ENCODE peak calls at places on chromosomes 7 and 10, in eight cellular contexts. J is suprapubic skin, A is esophagus muscularis mucosa, Y is endothelial cell of umbilical vein, H is HL-60, D is SK-N-SH, R is breast epithelium, K is H1. N is an unnamed sample.

GRCh38 chr7:13071999-13072398 is 384.6 kb downstream of the ARL4A start:
- DNase-seq in J (no peak), A (no peak), Y (no peak), H (no peak), D (no peak), R (no peak), K (no peak), N (no peak)

GRCh38 chr10:4770766-4771553 is 55.0 kb upstream of the AKR1E2 start:
- DNase-seq in J (no peak), A (no peak), Y (peak; percentile 97), H (no peak), D (peak; percentile 8), R (no peak), K (no peak), N (no peak)

GRCh38 chr10:121772406-121772805 is 155.4 kb downstream of the ATE1 start:
- DNase-seq in J (no peak), A (no peak), Y (no peak), H (no peak), D (no peak), R (no peak), K (no peak), N (no peak)

GRCh38 chr7:100577507-100577906 is 3.8 kb upstream of the SAP25 start:
- DNase-seq in J (no peak), A (no peak), Y (no peak), H (no peak), D (peak; percentile 11), R (no peak), K (no peak), N (peak; percentile 76)

GRCh38 chr7:151254851-151255250 is 6.4 kb upstream of the SMARCD3 start:
- DNase-seq in J (peak; percentile 33), A (no peak), Y (no peak), H (no peak), D (no peak), R (no peak), K (no peak), N (no peak)

GRCh38 chr7:106283831-106284515 is 810 bp downstream of the NAMPT start:
- DNase-seq in J (peak; percentile 77), A (no peak), Y (peak; percentile 63), H (peak; percentile 55), D (no peak), R (peak; percentile 52), K (no peak), N (no peak)

GRCh38 chr7:139739863-139740597 is 37.8 kb downstream of the HIPK2 start:
- DNase-seq in J (no peak), A (no peak), Y (no peak), H (no peak), D (no peak), R (no peak), K (no peak), N (no peak)

GRCh38 chr7:21617916-21618390 is 75.1 kb downstream of the DNAH11 start:
- DNase-seq in J (no peak), A (no peak), Y (peak; percentile 30), H (no peak), D (no peak), R (no peak), K (no peak), N (no peak)

GRCh38 chr7:75962607-75963382 is 31.6 kb downstream of the TMEM120A start:
- DNase-seq in J (peak; percentile 73), A (no peak), Y (peak; percentile 74), H (no peak), D (peak; percentile 68), R (no peak), K (no peak), N (peak; percentile 80)

GRCh38 chr7:42155836-42156540 is 81.0 kb downstream of the GLI3 start:
- DNase-seq in J (no peak), A (no peak), Y (no peak), H (no peak), D (no peak), R (no peak), K (no peak), N (no peak)

GRCh38 chr7:98284335-98285036 is 3.0 kb downstream of the BRI3 start:
- DNase-seq in J (no peak), A (peak; percentile 94), Y (peak; percentile 85), H (peak; percentile 82), D (peak; percentile 74), R (no peak), K (no peak), N (peak; percentile 92)

GRCh38 chr10:79055100-79055782 is 13.5 kb upstream of the ZMIZ1 start:
- DNase-seq in J (peak; percentile 16), A (no peak), Y (no peak), H (no peak), D (no peak), R (peak; percentile 19), K (no peak), N (peak; percentile 23)

GRCh38 chr10:62426086-62426485 is 51.9 kb downstream of the ZNF365 start:
- DNase-seq in J (no peak), A (no peak), Y (no peak), H (no peak), D (no peak), R (no peak), K (no peak), N (no peak)

DNA sequence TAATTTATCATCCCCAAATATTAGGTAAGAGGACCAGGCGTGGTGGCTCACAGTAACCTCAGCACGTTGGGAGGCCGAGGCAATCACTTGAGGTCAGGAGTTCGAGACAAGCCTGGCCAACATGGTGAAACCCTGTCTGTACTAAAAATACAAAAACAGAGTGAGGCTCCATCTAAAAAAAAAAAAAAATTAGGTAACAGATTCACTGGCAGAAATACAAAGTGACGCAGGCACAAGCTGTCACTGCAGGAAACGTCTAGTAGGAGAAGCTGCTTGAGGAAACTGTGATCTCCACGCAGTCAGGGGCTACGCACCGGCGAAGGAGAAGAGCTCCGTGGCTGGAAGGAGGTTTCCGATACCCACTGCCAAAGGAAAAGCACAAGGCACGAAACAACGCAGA is 50.1 kb downstream of the AMZ1 start:
- DNase-seq in J (no peak), A (no peak), Y (no peak), H (peak; percentile 52), D (no peak), R (no peak), K (no peak), N (peak; percentile 70)
- TF ChIP-seq POLR2AphosphoS5 in J (no peak), A (peak; percentile 76), Y (no peak), H (no peak), D (no peak), R (no peak), K (no peak), N (no peak)

DNA sequence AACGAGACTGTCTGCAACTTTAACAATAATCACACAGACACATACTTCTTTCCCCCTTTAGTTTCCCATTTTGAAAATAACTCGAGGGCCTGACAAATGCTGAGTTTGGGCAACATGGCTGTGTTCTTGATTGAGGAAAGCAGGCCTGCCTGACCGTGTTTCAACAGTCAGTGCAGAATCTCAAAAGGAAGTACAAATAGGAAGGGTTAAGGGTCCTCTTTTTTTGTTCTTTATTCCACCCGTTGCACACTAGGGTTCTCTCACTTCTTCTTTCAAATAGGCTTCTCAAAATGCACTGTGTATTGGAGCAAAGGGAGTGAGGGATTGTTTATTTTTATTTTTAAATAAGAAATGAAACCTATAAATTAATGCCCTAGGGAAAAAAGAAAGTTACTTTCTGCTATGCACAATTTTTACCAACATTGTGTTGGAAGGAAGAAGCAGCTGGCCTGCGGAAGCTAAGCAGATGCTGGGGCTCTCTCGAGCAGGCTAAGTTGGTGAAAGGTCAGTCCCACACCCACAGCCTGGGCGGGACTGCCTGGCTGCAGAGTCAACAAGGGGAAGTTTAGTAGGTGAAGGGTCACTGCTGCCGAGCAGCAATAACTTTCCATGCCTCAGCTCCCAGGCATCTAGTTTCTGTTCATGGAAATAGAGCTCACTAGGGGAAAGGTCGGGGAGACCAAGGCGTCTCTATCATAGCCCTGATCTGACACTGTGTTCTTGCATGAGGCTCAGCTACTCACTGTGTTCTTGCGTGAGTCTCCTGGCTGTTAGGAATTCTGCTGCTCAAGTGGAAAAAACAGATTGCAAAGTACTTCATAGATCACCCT is 12.2 kb upstream of the PDK4 start:
- DNase-seq in J (peak; percentile 97), A (peak; percentile 98), Y (peak; percentile 99), H (peak; percentile 55), D (peak; percentile 28), R (peak; percentile 83), K (no peak), N (peak; percentile 93)
- TF ChIP-seq POLR2AphosphoS5 in J (peak; percentile 93), A (peak; percentile 99), Y (peak; percentile 47), H (no peak), D (no peak), R (peak; percentile 98), K (peak; percentile 34), N (peak; percentile 92)

GRCh38 chr7:128202287-128202957 is 38.7 kb upstream of the LEP start:
- DNase-seq in J (no peak), A (no peak), Y (no peak), H (no peak), D (peak; percentile 27), R (no peak), K (peak; percentile 40), N (no peak)

GRCh38 chr7:128203047-128203491 is 38.0 kb upstream of the LEP start:
- DNase-seq in J (no peak), A (no peak), Y (no peak), H (no peak), D (peak; percentile 27), R (no peak), K (peak; percentile 33), N (no peak)

GRCh38 chr7:128200376-128200775 is 40.7 kb upstream of the LEP start:
- DNase-seq in J (no peak), A (no peak), Y (no peak), H (no peak), D (no peak), R (peak; percentile 17), K (no peak), N (no peak)

GRCh38 chr7:128201690-128202085 is 39.4 kb upstream of the LEP start:
- DNase-seq in J (no peak), A (no peak), Y (no peak), H (no peak), D (peak; percentile 42), R (no peak), K (no peak), N (no peak)

DNA sequence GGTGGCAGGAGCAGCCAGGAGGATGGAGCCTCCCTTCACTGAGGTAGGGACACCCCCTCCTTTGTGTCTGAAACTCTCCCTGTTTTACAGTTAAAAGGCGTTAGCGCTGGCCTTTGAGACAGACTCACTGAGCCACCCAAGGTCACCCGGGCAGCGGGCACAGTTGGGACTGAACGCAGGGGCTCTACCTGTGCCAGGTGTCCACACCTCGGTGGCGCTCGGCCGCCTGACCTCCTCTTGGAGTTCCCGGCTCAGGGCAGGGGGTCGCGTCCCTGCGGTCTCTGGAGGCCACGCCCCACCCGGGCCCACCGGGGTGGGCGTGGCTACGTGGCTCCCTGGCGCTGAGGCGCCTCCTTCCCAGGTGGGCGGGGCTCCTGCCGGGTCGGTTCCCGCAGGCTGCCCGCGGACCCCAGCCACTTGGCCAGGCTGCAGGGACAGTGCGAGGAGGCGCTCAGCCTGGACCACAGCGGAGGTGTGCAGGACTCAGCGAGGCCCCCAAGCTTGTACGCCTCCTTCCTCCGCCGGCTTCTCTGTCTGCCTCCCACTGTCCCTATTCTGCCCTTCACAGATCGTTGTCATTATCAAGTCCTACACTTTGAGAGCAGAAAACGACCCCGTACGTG is 39.9 kb upstream of the LEP start:
- DNase-seq in J (no peak), A (no peak), Y (no peak), H (no peak), D (peak; percentile 93), R (no peak), K (peak; percentile 94), N (no peak)
- TF ChIP-seq POLR2AphosphoS5 in J (no peak), A (no peak), Y (no peak), H (no peak), D (no peak), R (no peak), K (no peak), N (no peak)

DNA sequence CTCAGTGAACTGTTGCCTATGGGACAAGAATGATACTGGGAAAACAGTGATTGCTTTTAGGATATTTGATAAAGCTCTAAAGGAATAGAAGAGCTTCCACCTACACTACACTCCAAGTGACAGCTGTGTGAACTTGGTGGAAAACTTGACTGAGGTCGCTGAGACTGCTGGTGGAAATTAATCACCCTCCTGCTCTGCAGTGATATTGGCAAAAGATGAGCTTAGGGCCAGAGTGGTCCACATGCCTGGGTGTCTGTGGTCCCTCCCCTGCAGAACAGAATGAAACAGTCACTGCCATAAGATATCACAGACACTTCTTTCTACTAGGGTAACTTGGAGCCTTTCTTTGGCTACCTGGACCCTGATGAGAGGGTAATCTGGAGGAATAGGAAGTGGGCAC is 382.1 kb upstream of the GALNT17 start:
- DNase-seq in J (no peak), A (no peak), Y (no peak), H (no peak), D (no peak), R (no peak), K (no peak), N (no peak)
- TF ChIP-seq POLR2AphosphoS5 in J (no peak), A (no peak), Y (no peak), H (no peak), D (no peak), R (no peak), K (no peak), N (no peak)

N was measured in spleen.